ENCODE peak calls at places on chromosomes 16 and 17, in five cellular contexts. One of them, this sample, is unnamed.

GRCh38 chr17:83180996-83181481 is 101.6 kb downstream of the METRNL start:
- DNase-seq in NB4: peak
- DNase-seq in vagina: peak
- DNase-seq in adrenal gland: peak
- DNase-seq in endothelial cell of umbilical vein: no peak
- DNase-seq in this sample: no peak

GRCh38 chr16:57567691-57568090 is 25.2 kb downstream of the ADGRG5 start:
- DNase-seq in vagina: peak
- DNase-seq in adrenal gland: no peak
- DNase-seq in NB4: no peak
- DNase-seq in endothelial cell of umbilical vein: no peak
- DNase-seq in this sample: no peak

GRCh38 chr16:11597268-11597690 is 10.6 kb upstream of the LITAF start:
- DNase-seq in NB4: peak
- DNase-seq in vagina: no peak
- DNase-seq in endothelial cell of umbilical vein: no peak
- DNase-seq in adrenal gland: no peak
- DNase-seq in this sample: peak

GRCh38 chr17:75625813-75626486 is 7.3 kb upstream of the SMIM5 start:
- DNase-seq in vagina: no peak
- DNase-seq in NB4: peak
- DNase-seq in endothelial cell of umbilical vein: peak
- DNase-seq in adrenal gland: no peak
- DNase-seq in this sample: peak

GRCh38 chr17:1782171-1782567 is 20.3 kb downstream of the SERPINF1 start:
- DNase-seq in endothelial cell of umbilical vein: no peak
- DNase-seq in NB4: no peak
- DNase-seq in adrenal gland: no peak
- DNase-seq in vagina: no peak
- DNase-seq in this sample: no peak

GRCh38 chr17:9269350-9270035 is 248.2 kb downstream of the NTN1 start:
- DNase-seq in NB4: no peak
- DNase-seq in adrenal gland: no peak
- DNase-seq in vagina: no peak
- DNase-seq in endothelial cell of umbilical vein: no peak
- DNase-seq in this sample: no peak

GRCh38 chr17:83152221-83152744 is 72.9 kb downstream of the METRNL start:
- DNase-seq in vagina: peak
- DNase-seq in endothelial cell of umbilical vein: no peak
- DNase-seq in NB4: no peak
- DNase-seq in adrenal gland: no peak
- DNase-seq in this sample: no peak

GRCh38 chr16:49757744-49758069 is 98.2 kb downstream of the ZNF423 start:
- DNase-seq in adrenal gland: no peak
- DNase-seq in endothelial cell of umbilical vein: no peak
- DNase-seq in vagina: no peak
- DNase-seq in NB4: no peak
- DNase-seq in this sample: no peak

GRCh38 chr16:68275611-68276191 is 11.4 kb downstream of the SLC7A6 start:
- DNase-seq in adrenal gland: no peak
- DNase-seq in endothelial cell of umbilical vein: no peak
- DNase-seq in vagina: no peak
- DNase-seq in NB4: peak
- DNase-seq in this sample: no peak

GRCh38 chr17:66807182-66807581 is 27.7 kb upstream of the CACNG5 start:
- DNase-seq in adrenal gland: no peak
- DNase-seq in endothelial cell of umbilical vein: no peak
- DNase-seq in vagina: no peak
- DNase-seq in NB4: no peak
- DNase-seq in this sample: no peak

GRCh38 chr16:14302031-14302398 is 230.9 kb downstream of the MRTFB start:
- DNase-seq in adrenal gland: peak
- DNase-seq in endothelial cell of umbilical vein: peak
- DNase-seq in NB4: peak
- DNase-seq in vagina: no peak
- DNase-seq in this sample: peak

GRCh38 chr16:89365044-89365467 is 125.3 kb downstream of the ANKRD11 start:
- DNase-seq in adrenal gland: no peak
- DNase-seq in NB4: peak
- DNase-seq in endothelial cell of umbilical vein: peak
- DNase-seq in vagina: no peak
- DNase-seq in this sample: no peak

GRCh38 chr17:80080081-80080480 is 21.3 kb upstream of the GAA start:
- DNase-seq in endothelial cell of umbilical vein: no peak
- DNase-seq in NB4: no peak
- DNase-seq in vagina: no peak
- DNase-seq in adrenal gland: no peak
- DNase-seq in this sample: no peak

GRCh38 chr16:60491258-60491657 is 1545.0 kb downstream of the CDH8 start:
- DNase-seq in vagina: no peak
- DNase-seq in endothelial cell of umbilical vein: no peak
- DNase-seq in NB4: no peak
- DNase-seq in adrenal gland: no peak
- DNase-seq in this sample: no peak

GRCh38 chr17:16214190-16215001 is 938 bp downstream of the NCOR1 start:
- DNase-seq in adrenal gland: no peak
- DNase-seq in endothelial cell of umbilical vein: peak
- DNase-seq in vagina: peak
- DNase-seq in NB4: no peak
- DNase-seq in this sample: no peak

GRCh38 chr17:56897646-56898424 is 16.0 kb downstream of the TRIM25 start:
- DNase-seq in NB4: no peak
- DNase-seq in endothelial cell of umbilical vein: no peak
- DNase-seq in adrenal gland: no peak
- DNase-seq in vagina: no peak
- DNase-seq in this sample: no peak

GRCh38 chr17:81245024-81245664 is 6.0 kb downstream of the NDUFAF8 start:
- DNase-seq in NB4: no peak
- DNase-seq in adrenal gland: no peak
- DNase-seq in endothelial cell of umbilical vein: no peak
- DNase-seq in vagina: no peak
- DNase-seq in this sample: no peak
- TF ChIP-seq POLR2A in NB4: peak
- TF ChIP-seq POLR2A in adrenal gland: no peak
- TF ChIP-seq POLR2A in endothelial cell of umbilical vein: no peak
- TF ChIP-seq POLR2A in vagina: no peak
- TF ChIP-seq POLR2A in this sample: no peak

DNA sequence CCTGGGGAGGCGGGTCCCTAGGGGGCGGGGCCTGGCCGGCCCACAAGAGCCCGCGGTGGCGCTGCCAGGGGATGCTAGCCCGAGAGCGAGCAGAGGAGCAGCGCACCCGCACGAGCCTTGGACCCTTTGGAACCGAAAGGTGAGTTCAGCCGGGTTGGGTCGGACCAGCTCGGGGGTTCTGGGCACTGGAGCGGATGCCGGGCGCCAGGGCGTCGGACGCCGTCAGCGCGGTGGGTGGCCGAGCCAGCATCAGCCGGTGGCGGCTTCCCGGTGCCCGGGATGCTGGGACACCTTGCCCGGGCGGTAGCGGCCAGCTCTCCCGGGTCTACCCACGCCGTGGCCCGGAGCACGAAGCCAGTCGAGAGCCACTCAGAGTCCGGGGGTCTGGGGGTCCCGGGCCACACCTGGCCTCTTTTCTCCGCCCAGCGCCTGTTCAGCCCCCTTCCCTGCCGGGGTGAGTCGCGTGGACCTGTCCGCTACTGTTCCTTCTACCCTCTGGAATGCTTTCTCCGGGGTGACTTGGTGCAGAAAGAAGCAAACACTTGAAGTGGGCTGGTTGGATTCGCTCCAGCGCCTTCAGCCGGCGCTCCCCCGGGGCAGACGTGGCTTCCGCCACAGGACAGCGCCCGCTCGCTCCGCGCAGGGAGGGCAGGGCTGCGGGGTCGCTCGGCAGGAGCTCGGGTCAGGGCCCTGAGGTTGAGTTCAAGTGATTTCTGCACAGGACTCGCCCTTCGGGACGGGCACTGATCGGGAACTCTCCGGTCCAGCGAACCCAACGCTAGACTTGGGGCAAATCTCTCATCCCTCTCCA is at the start of gene SCNN1G:
- DNase-seq in endothelial cell of umbilical vein: no peak
- DNase-seq in vagina: no peak
- DNase-seq in NB4: peak
- DNase-seq in adrenal gland: no peak
- DNase-seq in this sample: no peak
- TF ChIP-seq POLR2A in endothelial cell of umbilical vein: no peak
- TF ChIP-seq POLR2A in vagina: no peak
- TF ChIP-seq POLR2A in NB4: no peak
- TF ChIP-seq POLR2A in adrenal gland: no peak
- TF ChIP-seq POLR2A in this sample: no peak

GRCh38 chr17:38705803-38706624 is 941 bp downstream of the MLLT6 start:
- DNase-seq in endothelial cell of umbilical vein: peak
- DNase-seq in adrenal gland: peak
- DNase-seq in vagina: no peak
- DNase-seq in NB4: peak
- DNase-seq in this sample: no peak

GRCh38 chr17:38703742-38704644 is 1.1 kb upstream of the MLLT6 start:
- DNase-seq in adrenal gland: peak
- DNase-seq in NB4: peak
- DNase-seq in endothelial cell of umbilical vein: peak
- DNase-seq in vagina: no peak
- DNase-seq in this sample: peak

GRCh38 chr17:38702900-38703741 is 2.0 kb upstream of the MLLT6 start:
- DNase-seq in endothelial cell of umbilical vein: no peak
- DNase-seq in vagina: no peak
- DNase-seq in adrenal gland: no peak
- DNase-seq in NB4: peak
- DNase-seq in this sample: peak

GRCh38 chr17:38705523-38705802 is 390 bp downstream of the MLLT6 start:
- DNase-seq in endothelial cell of umbilical vein: no peak
- DNase-seq in NB4: no peak
- DNase-seq in vagina: no peak
- DNase-seq in adrenal gland: no peak
- DNase-seq in this sample: peak

GRCh38 chr17:38704645-38705522 is at the start of gene MLLT6:
- DNase-seq in NB4: peak
- DNase-seq in adrenal gland: peak
- DNase-seq in vagina: no peak
- DNase-seq in endothelial cell of umbilical vein: peak
- DNase-seq in this sample: peak
- TF ChIP-seq POLR2A in NB4: no peak
- TF ChIP-seq POLR2A in adrenal gland: no peak
- TF ChIP-seq POLR2A in vagina: no peak
- TF ChIP-seq POLR2A in endothelial cell of umbilical vein: no peak
- TF ChIP-seq POLR2A in this sample: peak

DNA sequence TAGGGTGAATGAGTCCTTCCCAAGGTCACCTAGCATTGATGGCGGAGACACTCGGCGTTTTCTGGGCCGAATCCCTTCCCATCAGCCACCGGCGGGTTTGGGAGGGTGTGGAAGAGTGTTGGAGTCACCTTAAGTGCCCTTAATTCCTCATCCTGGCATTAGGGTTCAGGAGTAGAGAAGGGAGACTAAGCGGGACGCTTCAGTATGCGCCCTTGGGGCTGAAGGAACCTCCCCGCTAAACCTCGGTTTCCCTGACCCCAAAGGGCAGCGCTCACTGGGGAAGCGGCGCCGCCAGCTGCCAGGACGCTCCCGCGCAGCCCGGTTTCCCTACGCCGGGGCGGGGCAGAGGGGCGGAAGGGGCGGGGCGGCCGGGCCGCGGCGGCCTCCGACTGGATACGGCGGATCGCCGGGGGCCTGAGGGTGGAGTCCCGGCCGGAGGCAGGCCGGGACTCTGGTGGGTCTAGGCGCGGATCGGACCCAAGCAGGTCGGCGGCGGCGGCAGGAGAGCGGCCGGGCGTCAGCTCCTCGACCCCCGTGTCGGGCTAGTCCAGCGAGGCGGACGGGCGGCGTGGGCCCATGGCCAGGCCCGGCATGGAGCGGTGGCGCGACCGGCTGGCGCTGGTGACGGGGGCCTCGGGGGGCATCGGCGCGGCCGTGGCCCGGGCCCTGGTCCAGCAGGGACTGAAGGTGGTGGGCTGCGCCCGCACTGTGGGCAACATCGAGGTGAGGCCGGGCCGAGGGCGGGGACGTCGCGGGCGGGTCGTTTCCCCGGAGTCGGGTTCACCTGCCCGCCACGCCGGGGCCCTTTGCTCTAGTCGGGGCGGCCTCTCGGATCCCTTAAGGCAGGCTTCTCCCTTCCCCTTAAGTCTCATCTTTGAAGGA is at the start of gene DHRS11:
- DNase-seq in endothelial cell of umbilical vein: peak
- DNase-seq in vagina: no peak
- DNase-seq in NB4: peak
- DNase-seq in adrenal gland: peak
- DNase-seq in this sample: peak
- TF ChIP-seq POLR2A in endothelial cell of umbilical vein: no peak
- TF ChIP-seq POLR2A in vagina: peak
- TF ChIP-seq POLR2A in NB4: no peak
- TF ChIP-seq POLR2A in adrenal gland: no peak
- TF ChIP-seq POLR2A in this sample: no peak

GRCh38 chr17:44503080-44503842 is at the start of gene GPATCH8:
- DNase-seq in vagina: peak
- DNase-seq in endothelial cell of umbilical vein: peak
- DNase-seq in NB4: peak
- DNase-seq in adrenal gland: peak
- DNase-seq in this sample: peak
- TF ChIP-seq POLR2A in vagina: peak
- TF ChIP-seq POLR2A in endothelial cell of umbilical vein: peak
- TF ChIP-seq POLR2A in NB4: peak
- TF ChIP-seq POLR2A in adrenal gland: peak
- TF ChIP-seq POLR2A in this sample: peak

GRCh38 chr16:28835864-28836760 is 10.0 kb downstream of the TUFM start:
- DNase-seq in vagina: no peak
- DNase-seq in NB4: no peak
- DNase-seq in endothelial cell of umbilical vein: no peak
- DNase-seq in adrenal gland: no peak
- DNase-seq in this sample: no peak
- TF ChIP-seq POLR2A in vagina: no peak
- TF ChIP-seq POLR2A in NB4: no peak
- TF ChIP-seq POLR2A in endothelial cell of umbilical vein: no peak
- TF ChIP-seq POLR2A in adrenal gland: no peak
- TF ChIP-seq POLR2A in this sample: no peak

This sample was measured in erythroblast.